ENCODE peak calls at places on chromosomes 1 and 21, in five cellular contexts. W is body of pancreas; M is CD8-positive, alpha-beta T cell; G is fibroblast of lung; Y is colonic mucosa. S is an unnamed sample.
A peak's percentile ranks its signal among the peaks of the same experiment; 100 is the strongest.

GRCh38 chr21:37564924-37565529 is 198.5 kb downstream of the DYRK1A start:
- DNase-seq in G (no peak), W (peak; percentile 29), Y (no peak), M (no peak), S (no peak)

GRCh38 chr1:80417651-80418050 is 1383.1 kb upstream of the ADGRL2 start:
- DNase-seq in M (no peak), Y (no peak), G (peak; percentile 19), W (no peak), S (no peak)

GRCh38 chr1:6171546-6172124 is 8.5 kb downstream of the CHD5 start:
- DNase-seq in W (no peak), Y (no peak), M (no peak), G (no peak), S (no peak)

GRCh38 chr1:113018911-113019310 is 54.1 kb upstream of the LRIG2 start:
- DNase-seq in G (no peak), Y (peak; percentile 57), W (no peak), M (no peak), S (no peak)

GRCh38 chr1:224486801-224487583 is 52.4 kb upstream of the WDR26 start:
- DNase-seq in M (no peak), W (no peak), Y (no peak), G (no peak), S (no peak)

GRCh38 chr1:83531910-83532309 is 467.0 kb downstream of the TTLL7 start:
- DNase-seq in M (no peak), G (no peak), Y (no peak), W (peak; percentile 19), S (no peak)

GRCh38 chr21:29217818-29218252 is 80.9 kb upstream of the BACH1 start:
- DNase-seq in W (no peak), Y (no peak), M (no peak), G (peak; percentile 98), S (no peak)

GRCh38 chr1:30445449-30445848 is 277.9 kb downstream of the MATN1 start:
- DNase-seq in Y (no peak), M (no peak), G (no peak), W (no peak), S (no peak)

GRCh38 chr1:179881642-179882252 is 338 bp upstream of the TOR1AIP1 start:
- DNase-seq in G (peak; percentile 97), M (no peak), W (peak; percentile 84), Y (peak; percentile 78), S (no peak)

GRCh38 chr21:43779660-43780059 is 3.6 kb upstream of the CSTB start:
- DNase-seq in M (no peak), W (no peak), G (no peak), Y (no peak), S (no peak)

DNA sequence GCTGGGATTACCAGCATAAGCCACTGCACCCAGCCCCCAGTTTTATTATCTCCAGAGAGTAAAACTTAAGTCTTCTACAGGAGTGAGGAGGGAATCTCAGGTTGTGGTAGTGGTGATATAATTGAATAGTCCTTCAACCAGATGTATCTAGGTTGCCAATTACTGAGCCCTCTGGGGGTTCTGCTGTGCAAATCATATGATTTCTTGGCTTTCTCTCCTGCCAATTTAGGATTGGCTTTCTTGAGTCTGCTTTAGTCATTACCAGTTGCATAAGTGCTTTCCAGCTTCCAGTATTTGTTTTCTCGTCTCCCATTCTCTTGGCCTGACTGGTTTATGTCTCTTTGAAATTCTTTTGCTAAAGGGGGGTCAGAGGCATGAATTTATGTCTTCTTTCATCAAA is 11.1 kb downstream of the CPT2 start:
- DNase-seq in W (no peak), M (no peak), Y (no peak), G (no peak), S (no peak)
- H3K36me3 ChIP-seq in W (peaks cover 33% of the 10 kb centered on the region), M (peaks cover 43% of the 10 kb centered on the region), Y (peaks cover 15% of the 10 kb centered on the region), G (peaks cover 15% of the 10 kb centered on the region), S (peaks cover 74% of the 10 kb centered on the region)

GRCh38 chr1:39287541-39287940 is 83.0 kb downstream of the MACF1 start:
- DNase-seq in W (no peak), Y (no peak), G (no peak), M (no peak), S (no peak)
- H3K36me3 ChIP-seq in W (peaks cover 21% of the 10 kb centered on the region), Y (peaks cover 9% of the 10 kb centered on the region), G (peaks cover 20% of the 10 kb centered on the region), M (peaks cover 37% of the 10 kb centered on the region), S (peaks cover 83% of the 10 kb centered on the region)

DNA sequence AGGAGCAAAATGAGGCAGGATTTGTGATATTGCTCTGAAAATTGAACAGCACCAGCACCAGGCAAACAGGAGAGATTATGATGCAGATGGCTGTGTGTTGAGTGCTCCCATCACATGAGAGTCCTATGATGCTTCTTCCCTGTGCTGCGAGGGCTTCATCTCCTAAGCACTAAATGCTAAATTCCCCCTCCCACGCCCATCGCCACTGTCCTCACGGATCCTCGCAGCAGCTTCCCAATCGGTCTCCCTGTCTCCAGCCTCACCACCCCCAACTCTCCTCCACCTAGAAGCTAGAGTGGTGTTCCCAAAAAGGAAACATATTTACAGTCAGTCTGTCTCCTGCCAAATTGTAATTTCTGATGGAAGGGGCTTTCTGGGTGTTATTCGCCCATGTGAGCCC is 4.9 kb upstream of the BACE2 start:
- DNase-seq in M (no peak), G (no peak), Y (no peak), W (no peak), S (no peak)
- H3K36me3 ChIP-seq in M (no peaks in the 10 kb centered on the region), G (no peaks in the 10 kb centered on the region), Y (no peaks in the 10 kb centered on the region), W (no peaks in the 10 kb centered on the region), S (no peaks in the 10 kb centered on the region)

GRCh38 chr1:21874778-21875547 is 62.1 kb downstream of the HSPG2 start:
- DNase-seq in Y (no peak), M (no peak), G (no peak), W (no peak), S (no peak)
- H3K36me3 ChIP-seq in Y (peaks cover 15% of the 10 kb centered on the region), M (no peaks in the 10 kb centered on the region), G (peaks cover 53% of the 10 kb centered on the region), W (peaks cover 9% of the 10 kb centered on the region), S (no peaks in the 10 kb centered on the region)

GRCh38 chr21:14479387-14479786 is 66.7 kb downstream of the SAMSN1 start:
- DNase-seq in M (no peak), Y (no peak), W (no peak), G (no peak), S (no peak)

GRCh38 chr21:14484188-14485009 is 61.7 kb downstream of the SAMSN1 start:
- DNase-seq in W (no peak), G (no peak), M (no peak), Y (no peak), S (no peak)

GRCh38 chr21:14482165-14482564 is 64.0 kb downstream of the SAMSN1 start:
- DNase-seq in M (no peak), W (no peak), G (no peak), Y (no peak), S (peak; percentile 8)

GRCh38 chr21:14474995-14475394 is 71.1 kb downstream of the SAMSN1 start:
- DNase-seq in Y (no peak), G (no peak), W (no peak), M (no peak), S (no peak)

GRCh38 chr21:14480601-14481000 is 65.5 kb downstream of the SAMSN1 start:
- DNase-seq in M (no peak), Y (peak; percentile 49), G (no peak), W (no peak), S (no peak)
- H3K36me3 ChIP-seq in M (no peaks in the 10 kb centered on the region), Y (no peaks in the 10 kb centered on the region), G (no peaks in the 10 kb centered on the region), W (no peaks in the 10 kb centered on the region), S (no peaks in the 10 kb centered on the region)

GRCh38 chr21:46356005-46356338 is 32.0 kb downstream of the PCNT start:
- DNase-seq in G (no peak), Y (no peak), M (no peak), W (no peak), S (no peak)

GRCh38 chr21:46354046-46354445 is 30.1 kb downstream of the PCNT start:
- DNase-seq in G (no peak), Y (no peak), M (no peak), W (no peak), S (no peak)

GRCh38 chr21:46356494-46357334 is 32.8 kb downstream of the PCNT start:
- DNase-seq in Y (no peak), M (no peak), W (no peak), G (no peak), S (no peak)

GRCh38 chr21:46354518-46354917 is 30.6 kb downstream of the PCNT start:
- DNase-seq in W (no peak), G (no peak), M (no peak), Y (no peak), S (no peak)

GRCh38 chr21:46355161-46356004 is 31.4 kb downstream of the PCNT start:
- DNase-seq in G (no peak), W (no peak), M (no peak), Y (no peak), S (no peak)
- H3K36me3 ChIP-seq in G (peaks cover 25% of the 10 kb centered on the region), W (peaks cover 26% of the 10 kb centered on the region), M (peaks cover 25% of the 10 kb centered on the region), Y (peaks cover 24% of the 10 kb centered on the region), S (peaks cover 78% of the 10 kb centered on the region)

GRCh38 chr1:201870397-201870796 is 18.3 kb upstream of the SHISA4 start:
- DNase-seq in G (peak; percentile 59), M (no peak), W (no peak), Y (no peak), S (no peak)
- H3K36me3 ChIP-seq in G (peaks cover 18% of the 10 kb centered on the region), M (peaks cover 60% of the 10 kb centered on the region), W (peaks cover 43% of the 10 kb centered on the region), Y (peaks cover 13% of the 10 kb centered on the region), S (peaks cover 83% of the 10 kb centered on the region)

GRCh38 chr1:232995189-232995588 is 44.8 kb downstream of the NTPCR start:
- DNase-seq in W (peak; percentile 74), M (no peak), G (no peak), Y (no peak), S (no peak)
- H3K36me3 ChIP-seq in W (no peaks in the 10 kb centered on the region), M (peaks cover 20% of the 10 kb centered on the region), G (no peaks in the 10 kb centered on the region), Y (no peaks in the 10 kb centered on the region), S (peaks cover 64% of the 10 kb centered on the region)